ENCODE peak calls at places on chromosomes 13 and 19, in eight cellular contexts. W, I, V, C, F, D, H and U are unnamed samples.

GRCh38 chr19:51742736-51743288 is 8.9 kb downstream of the FPR1 start:
- DNase-seq in F (no peak), W (no peak), I (no peak), V (no peak), H (no peak), C (no peak), D (no peak), U (no peak)

GRCh38 chr19:6551607-6552450 is 21.0 kb downstream of the TNFSF9 start:
- DNase-seq in D (no peak), V (no peak), C (no peak), F (no peak), I (peak; percentile 35), W (peak; percentile 45), H (no peak), U (no peak)

GRCh38 chr19:10124429-10124828 is 4.7 kb upstream of the EIF3G start:
- DNase-seq in V (no peak), F (no peak), W (no peak), H (no peak), I (no peak), C (no peak), D (no peak), U (no peak)

GRCh38 chr13:90445179-90445578 is 902.3 kb upstream of the MIR17HG start:
- DNase-seq in H (no peak), C (no peak), I (no peak), D (no peak), V (peak; percentile 90), W (no peak), F (no peak), U (peak; percentile 14)

GRCh38 chr13:86002921-86003488 is 203.8 kb upstream of the SLITRK6 start:
- DNase-seq in C (no peak), F (no peak), W (no peak), I (no peak), H (no peak), V (no peak), D (no peak), U (no peak)

GRCh38 chr13:42119875-42120274 is 71.4 kb downstream of the DGKH start:
- DNase-seq in V (no peak), I (no peak), C (no peak), W (no peak), D (no peak), H (no peak), F (no peak), U (no peak)

GRCh38 chr19:23377276-23377675 is 18.0 kb downstream of the ZNF91 start:
- DNase-seq in H (no peak), F (no peak), W (no peak), C (no peak), D (no peak), V (no peak), I (no peak), U (no peak)

GRCh38 chr19:33375760-33376159 is 2.3 kb downstream of the CEBPG start:
- DNase-seq in W (peak; percentile 46), C (peak; percentile 61), F (no peak), I (no peak), V (peak; percentile 51), H (no peak), D (no peak), U (no peak)

GRCh38 chr13:22487932-22488331 is 692.8 kb upstream of the SGCG start:
- DNase-seq in W (no peak), F (no peak), V (no peak), H (no peak), I (no peak), C (no peak), D (no peak), U (no peak)

GRCh38 chr13:20814224-20814910 is 40.6 kb upstream of the EEF1AKMT1 start:
- DNase-seq in V (peak; percentile 96), C (peak; percentile 89), D (peak; percentile 74), H (peak; percentile 61), W (no peak), I (peak; percentile 60), F (peak; percentile 90), U (peak; percentile 97)

GRCh38 chr19:4965061-4965460 is 3.9 kb upstream of the KDM4B start:
- DNase-seq in F (no peak), H (no peak), D (no peak), V (no peak), C (no peak), I (no peak), W (no peak), U (no peak)

GRCh38 chr19:17202249-17202648 is 12.9 kb upstream of the USE1 start:
- DNase-seq in F (no peak), V (no peak), I (no peak), C (no peak), D (no peak), H (no peak), W (no peak), U (no peak)

GRCh38 chr19:50458396-50459066 is 17.8 kb upstream of the EMC10 start:
- DNase-seq in W (no peak), F (no peak), V (peak; percentile 6), C (no peak), I (no peak), H (no peak), D (no peak), U (no peak)

GRCh38 chr19:4531562-4532165 is 3.4 kb downstream of the PLIN5 start:
- DNase-seq in C (no peak), V (no peak), H (no peak), D (peak; percentile 80), I (no peak), W (no peak), F (no peak), U (no peak)

GRCh38 chr13:48862572-48862971 is 113.1 kb upstream of the FNDC3A start:
- DNase-seq in I (no peak), W (no peak), H (no peak), V (peak; percentile 5), C (no peak), F (no peak), D (no peak), U (peak; percentile 15)

GRCh38 chr19:19026299-19026971 is 6.9 kb downstream of the SUGP2 start:
- DNase-seq in W (peak; percentile 24), V (no peak), H (peak; percentile 49), C (no peak), F (no peak), D (no peak), I (no peak), U (no peak)

GRCh38 chr19:35545855-35546381 is 492 bp downstream of the TMEM147 start:
- DNase-seq in F (peak; percentile 42), H (peak; percentile 29), V (no peak), W (no peak), D (peak; percentile 42), C (peak; percentile 41), I (peak; percentile 60), U (no peak)

DNA sequence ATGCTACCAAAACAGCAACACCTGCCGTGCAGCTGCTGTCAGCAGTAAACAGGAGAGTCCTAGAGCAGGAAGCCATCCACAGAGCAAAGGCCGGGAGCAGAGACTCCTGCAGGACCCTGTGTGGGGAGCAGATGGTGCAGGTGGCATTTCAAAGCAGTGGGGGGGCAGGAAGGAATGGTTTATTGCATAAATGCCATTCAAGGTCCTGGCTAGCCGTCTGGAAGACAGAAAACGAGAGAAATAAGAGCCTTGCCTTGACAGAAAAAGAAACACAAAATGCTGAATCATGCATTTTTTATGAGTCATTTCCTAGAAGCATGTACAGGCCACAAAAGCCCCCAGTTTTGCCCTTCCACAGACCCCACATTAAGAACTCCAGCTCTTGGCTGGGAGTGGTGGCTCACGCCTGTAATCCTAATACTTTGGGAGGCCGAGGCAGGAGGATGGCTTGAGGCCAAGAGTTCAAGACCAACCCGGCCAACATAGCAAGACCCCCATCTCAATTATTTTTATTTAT is 5.4 kb downstream of the RSPH6A start:
- DNase-seq in F (no peak), W (no peak), D (no peak), C (no peak), H (no peak), V (peak; percentile 83), I (no peak), U (no peak)
- TF ChIP-seq POLR2A in F (no peak), W (no peak), D (no peak), C (no peak), H (no peak), V (no peak), I (no peak), U (no peak)

GRCh38 chr19:41999071-41999877 is 5.2 kb upstream of the ATP1A3 start:
- DNase-seq in C (no peak), F (no peak), V (no peak), I (no peak), W (no peak), H (no peak), D (no peak), U (no peak)

GRCh38 chr19:41999878-42000208 is 5.8 kb upstream of the ATP1A3 start:
- DNase-seq in I (no peak), W (no peak), D (no peak), H (no peak), C (no peak), F (no peak), V (no peak), U (no peak)

GRCh38 chr19:41997121-41997850 is 3.3 kb upstream of the ATP1A3 start:
- DNase-seq in V (peak; percentile 22), D (peak; percentile 43), C (no peak), I (peak; percentile 32), W (no peak), H (no peak), F (peak; percentile 55), U (no peak)

GRCh38 chr19:41997851-41998229 is 3.8 kb upstream of the ATP1A3 start:
- DNase-seq in H (no peak), I (no peak), F (no peak), V (no peak), C (no peak), W (no peak), D (no peak), U (no peak)

DNA sequence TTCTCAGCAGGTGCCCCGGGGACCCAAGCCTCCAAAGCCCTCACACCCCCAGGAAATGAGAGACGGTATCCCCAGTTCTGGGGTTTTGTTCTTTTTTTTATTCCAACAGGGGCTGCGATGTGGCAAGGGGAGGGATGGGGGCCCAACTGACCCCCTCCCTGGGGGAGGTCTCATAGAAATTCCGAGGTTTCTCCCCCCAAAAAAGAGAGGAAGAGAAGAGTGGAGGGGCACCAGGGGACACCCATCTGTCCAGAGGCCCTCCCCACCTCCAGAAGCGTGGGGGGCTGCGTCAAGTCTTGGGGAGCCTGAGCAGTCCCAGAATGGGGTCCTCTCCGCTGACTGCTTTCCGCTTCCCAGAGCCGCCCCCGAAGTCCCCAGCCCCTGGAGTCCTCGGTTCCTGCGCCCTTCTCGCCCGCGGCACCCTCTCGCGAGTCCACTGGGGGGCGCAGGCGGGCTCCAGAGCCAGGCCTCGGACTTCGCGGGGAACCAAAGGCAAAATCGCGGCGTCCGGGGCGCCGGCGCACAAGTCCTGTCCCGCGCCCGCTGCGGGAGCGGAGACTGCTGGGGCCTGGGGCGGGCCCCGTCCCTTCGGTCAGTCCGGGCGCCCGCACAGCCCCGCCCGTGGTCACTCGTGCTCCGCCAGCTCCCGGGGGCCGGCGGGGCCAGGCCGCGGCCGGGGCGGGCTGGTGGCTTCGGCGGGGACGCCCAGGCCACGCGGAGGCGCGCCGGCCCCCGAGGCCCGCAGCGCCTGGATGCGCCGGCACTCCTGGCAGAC is 4.4 kb upstream of the ATP1A3 start:
- DNase-seq in D (peak; percentile 29), V (peak; percentile 39), I (peak; percentile 43), H (no peak), C (no peak), F (peak; percentile 63), W (peak; percentile 17), U (no peak)
- H3K4me3 ChIP-seq in D (peak overlapping the region; percentile 16), V (no peak overlapping the region), I (peak overlapping the region; percentile 18), H (no peak overlapping the region), C (no peak overlapping the region), F (no peak overlapping the region), W (no peak overlapping the region), U (no peak overlapping the region)

GRCh38 chr19:38384209-38385027 is 3.4 kb downstream of the GGN start:
- DNase-seq in C (no peak), F (no peak), V (no peak), W (peak; percentile 24), D (no peak), I (no peak), H (no peak), U (no peak)
- TF ChIP-seq CTCF in C (no peak), F (no peak), V (peak; percentile 32), W (peak; percentile 50), D (no peak), I (no peak), H (no peak), U (no peak)

GRCh38 chr19:55117063-55117635 is 288 bp downstream of the PPP1R12C start:
- DNase-seq in H (peak; percentile 35), W (no peak), D (no peak), F (peak; percentile 56), V (no peak), C (no peak), I (peak; percentile 32), U (peak; percentile 89)
- TF ChIP-seq POLR2A in H (no peak), W (no peak), D (no peak), F (no peak), V (no peak), C (peak; percentile 60), I (no peak), U (no peak)